ENCODE peak calls at places on chromosomes 2 and 18, in four cellular contexts. O is tibial artery, W is hepatocyte, H is cardiac muscle cell. S is an unnamed sample.

GRCh38 chr18:42893991-42894390 is 221.5 kb downstream of the RIT2 start:
- DNase-seq in W (no peak), O (no peak), H (no peak), S (no peak)

GRCh38 chr2:1051075-1051474 is 100.4 kb downstream of the SNTG2 start:
- DNase-seq in W (peak), H (peak), O (no peak), S (no peak)

GRCh38 chr2:145094353-145094752 is 574.4 kb upstream of the ZEB2 start:
- DNase-seq in O (no peak), H (no peak), W (no peak), S (no peak)

GRCh38 chr2:156892449-156893335 is 364.8 kb upstream of the GALNT5 start:
- DNase-seq in W (peak), O (no peak), H (peak), S (peak)

GRCh38 chr18:62959481-62959880 is 244.1 kb downstream of the PHLPP1 start:
- DNase-seq in H (no peak), W (no peak), O (no peak), S (no peak)

GRCh38 chr18:12030667-12031066 is 49.4 kb downstream of the IMPA2 start:
- DNase-seq in O (peak), W (no peak), H (no peak), S (no peak)

GRCh38 chr2:142445542-142445941 is 314.7 kb upstream of the LRP1B start:
- DNase-seq in W (no peak), O (no peak), H (no peak), S (no peak)

GRCh38 chr2:172096661-172097547 is 5.8 kb downstream of the DLX2 start:
- DNase-seq in O (no peak), H (peak), W (peak), S (peak)

GRCh38 chr2:62947403-62947802 is 103.2 kb upstream of the OTX1 start:
- DNase-seq in H (no peak), O (no peak), W (no peak), S (no peak)

GRCh38 chr2:65751422-65751821 is 319.0 kb upstream of the SPRED2 start:
- DNase-seq in W (no peak), H (no peak), O (no peak), S (no peak)

GRCh38 chr2:24409700-24410556 is 49.6 kb upstream of the ITSN2 start:
- DNase-seq in H (peak), O (no peak), W (peak), S (peak)

GRCh38 chr2:134692461-134692860 is 26.3 kb downstream of the TMEM163 start:
- DNase-seq in O (no peak), W (no peak), H (no peak), S (no peak)

GRCh38 chr18:44786697-44787096 is 106.0 kb downstream of the SETBP1 start:
- DNase-seq in H (no peak), W (no peak), O (no peak), S (no peak)

GRCh38 chr2:144511945-144512344 is 8.0 kb downstream of the ZEB2 start:
- DNase-seq in O (no peak), W (no peak), H (no peak), S (no peak)

GRCh38 chr2:143878131-143878530 is 641.8 kb downstream of the ZEB2 start:
- DNase-seq in H (no peak), O (no peak), W (no peak), S (no peak)

GRCh38 chr2:48189552-48190228 is 283.4 kb upstream of the FBXO11 start:
- DNase-seq in O (no peak), W (no peak), H (no peak), S (no peak)

GRCh38 chr2:9071032-9071431 is 67.5 kb upstream of the MBOAT2 start:
- DNase-seq in H (no peak), W (peak), O (no peak), S (peak)

GRCh38 chr2:166068981-166069380 is 58.8 kb downstream of the SCN1A start:
- DNase-seq in W (no peak), H (no peak), O (no peak), S (no peak)

GRCh38 chr2:71277536-71278103 is 50.7 kb upstream of the PAIP2B start:
- DNase-seq in H (peak), O (peak), W (peak), S (peak)

GRCh38 chr2:9831670-9832069 is 11.6 kb upstream of the TAF1B start:
- DNase-seq in O (no peak), W (no peak), H (no peak), S (no peak)

GRCh38 chr2:150142561-150142960 is 344.9 kb downstream of the RND3 start:
- DNase-seq in W (no peak), O (no peak), H (peak), S (peak)

GRCh38 chr2:43323810-43324588 is 97.6 kb upstream of the ZFP36L2 start:
- DNase-seq in W (no peak), H (no peak), O (peak), S (no peak)

GRCh38 chr2:111072220-111072871 is 48.4 kb upstream of the BCL2L11 start:
- DNase-seq in W (no peak), H (peak), O (no peak), S (peak)

GRCh38 chr2:163348843-163349395 is 386.9 kb downstream of the FIGN start:
- DNase-seq in H (peak), W (peak), O (no peak), S (no peak)

GRCh38 chr2:26752636-26753035 is 11.4 kb upstream of the SLC35F6 start:
- DNase-seq in W (no peak), H (no peak), O (no peak), S (no peak)

GRCh38 chr2:240293865-240294461 is 141.5 kb upstream of the GPC1 start:
- DNase-seq in H (no peak), W (no peak), O (peak), S (no peak)

GRCh38 chr2:223870840-223871618 is 33.6 kb upstream of the AP1S3 start:
- DNase-seq in O (no peak), W (no peak), H (peak), S (no peak)

GRCh38 chr18:58196881-58197872 is 153.2 kb downstream of the NEDD4L start:
- DNase-seq in W (no peak), H (no peak), O (no peak), S (no peak)

GRCh38 chr2:226658555-226658954 is 141.1 kb downstream of the IRS1 start:
- DNase-seq in O (no peak), W (no peak), H (no peak), S (no peak)

GRCh38 chr18:8177330-8178016 is 431.8 kb upstream of the RAB12 start:
- DNase-seq in W (peak), H (peak), O (no peak), S (peak)

GRCh38 chr2:108841506-108841905 is 54.9 kb downstream of the CCDC138 start:
- DNase-seq in W (no peak), O (no peak), H (no peak), S (no peak)

GRCh38 chr2:14256890-14257289 is 375.6 kb upstream of the LRATD1 start:
- DNase-seq in H (no peak), O (no peak), W (no peak), S (peak)

GRCh38 chr2:183244300-183244849 is 120.1 kb downstream of the NUP35 start:
- DNase-seq in H (no peak), W (no peak), O (no peak), S (no peak)

GRCh38 chr18:24427484-24427883 is 1.0 kb downstream of the IMPACT start:
- DNase-seq in W (no peak), O (no peak), H (peak), S (peak)

GRCh38 chr2:203909946-203910476 is 26.6 kb upstream of the ICOS start:
- DNase-seq in O (no peak), W (no peak), H (no peak), S (no peak)

GRCh38 chr2:138922973-138923563 is 142.9 kb upstream of the NXPH2 start:
- DNase-seq in O (no peak), W (peak), H (peak), S (peak)

GRCh38 chr2:147843421-147843863 is 1.4 kb upstream of the ACVR2A start:
- DNase-seq in O (no peak), W (no peak), H (no peak), S (no peak)

GRCh38 chr2:78682781-78683180 is 342.7 kb upstream of the REG3G start:
- DNase-seq in H (no peak), O (no peak), W (no peak), S (no peak)

GRCh38 chr2:151506170-151506569 is 96.5 kb downstream of the RIF1 start:
- DNase-seq in W (no peak), O (no peak), H (no peak), S (no peak)

GRCh38 chr2:151508519-151508918 is 98.8 kb downstream of the RIF1 start:
- DNase-seq in W (no peak), H (no peak), O (no peak), S (no peak)
- H3K27ac ChIP-seq in W (no peak), H (no peak), O (no peak), S (no peak)

GRCh38 chr2:200308421-200309295 is 2.2 kb downstream of the SPATS2L start:
- DNase-seq in W (peak), O (no peak), H (peak), S (no peak)
- TF ChIP-seq CTCF in W (peak), O (no peak), H (peak), S (peak)

DNA sequence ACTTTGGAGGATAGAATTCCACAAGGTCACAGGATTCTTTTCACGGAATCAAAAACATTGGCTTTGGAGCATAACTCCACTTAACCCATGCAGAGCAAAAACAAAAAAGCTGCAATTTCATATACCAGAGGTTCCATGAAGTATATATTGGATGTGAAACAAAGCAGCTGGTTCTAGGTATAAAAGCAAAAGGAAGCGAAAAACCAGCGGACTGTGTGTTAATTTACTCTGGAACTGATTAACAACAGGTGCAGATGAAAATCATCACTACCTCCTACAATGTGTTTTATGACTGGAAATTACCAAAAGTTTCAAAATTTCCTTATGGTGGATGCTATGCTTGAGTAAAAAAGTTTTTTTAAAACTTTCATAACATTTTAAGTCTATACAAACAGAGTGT is 54.4 kb upstream of the LINC00305 start:
- DNase-seq in H (no peak), O (no peak), W (no peak), S (no peak)
- H3K27ac ChIP-seq in H (peak), O (no peak), W (no peak), S (no peak)

GRCh38 chr2:174035981-174036742 is 71.0 kb upstream of the SP3 start:
- DNase-seq in W (no peak), O (peak), H (peak), S (no peak)
- TF ChIP-seq CTCF in W (no peak), O (peak), H (peak), S (no peak)

DNA sequence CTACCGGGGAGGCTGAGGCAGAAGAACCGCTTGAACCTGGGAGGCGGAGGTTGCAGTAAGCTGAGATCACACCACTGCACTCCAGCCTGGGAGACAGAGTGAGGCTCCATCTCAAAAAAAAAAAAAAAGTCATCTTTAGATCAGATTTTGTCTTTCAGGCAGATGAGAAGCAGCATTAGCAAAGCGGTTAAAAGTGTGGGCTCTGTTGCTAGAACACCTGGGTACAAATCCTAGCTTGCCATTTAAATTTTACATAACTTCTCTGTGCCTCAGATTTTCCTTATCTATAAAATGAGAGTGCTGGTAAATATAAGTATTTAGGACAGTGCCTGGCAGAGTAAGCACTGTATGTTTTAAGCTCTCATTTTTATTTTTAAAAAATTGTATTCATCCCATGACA is 8.2 kb downstream of the CNOT9 start:
- DNase-seq in W (no peak), O (no peak), H (no peak), S (no peak)
- H3K27ac ChIP-seq in W (no peak), O (no peak), H (peak), S (no peak)

GRCh38 chr2:70190413-70191243 is at the start of gene C2orf42:
- DNase-seq in W (peak), H (peak), O (peak), S (peak)
- TF ChIP-seq CTCF in W (peak), H (peak), O (no peak), S (no peak)

DNA sequence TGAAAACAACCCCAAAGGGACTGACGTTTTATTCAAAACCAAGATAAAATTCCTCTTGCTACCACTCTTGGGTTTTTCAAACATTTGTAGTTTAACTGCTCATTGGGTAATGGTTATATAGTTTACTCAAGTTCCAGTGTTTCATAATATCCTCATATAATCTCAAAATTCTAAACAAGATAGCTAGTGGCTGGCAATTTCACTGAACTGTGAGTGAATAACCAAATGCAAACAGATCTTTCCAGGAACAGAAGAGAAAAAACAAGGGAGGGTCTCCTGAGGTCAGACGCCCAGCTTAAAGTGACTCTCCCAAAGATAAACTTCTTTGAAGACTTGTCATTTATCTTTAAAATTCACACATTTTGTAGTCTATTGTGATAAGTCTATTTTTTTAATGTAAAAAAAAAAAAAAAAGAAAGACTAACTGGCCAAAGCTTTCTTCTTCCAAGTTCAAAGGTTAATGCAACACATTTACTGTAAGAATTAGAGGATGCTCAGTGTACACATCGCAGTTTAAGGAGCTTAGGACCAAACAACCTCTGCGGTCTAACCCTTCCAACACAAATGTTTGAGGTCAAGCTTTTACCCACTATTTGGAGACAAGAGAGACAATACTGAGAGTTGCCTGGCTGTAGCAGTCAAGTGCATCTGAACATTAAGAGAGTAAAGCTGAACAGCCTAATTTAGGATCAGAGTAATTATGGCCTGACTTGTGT is 26.6 kb downstream of the LPIN2 start:
- DNase-seq in H (peak), W (no peak), O (no peak), S (no peak)
- H3K27ac ChIP-seq in H (no peak), W (peak), O (no peak), S (no peak)